ENCODE peak calls at places on chromosomes 11 and 22, in seven cellular contexts. Z, F, I, M, S, A and P are unnamed samples.

GRCh38 chr11:115893701-115894100 is 389.5 kb upstream of the CADM1 start:
- DNase-seq in F (no peak), S (no peak), Z (no peak), I (peak), M (no peak), A (no peak), P (no peak)

GRCh38 chr11:56932572-56933235 is 56.0 kb upstream of the OR5AK2 start:
- DNase-seq in A (no peak), F (no peak), Z (no peak), S (peak), M (no peak), I (peak), P (no peak)

GRCh38 chr11:101176381-101176780 is 46.8 kb upstream of the PGR start:
- DNase-seq in M (no peak), I (peak), S (no peak), F (no peak), A (no peak), Z (no peak), P (no peak)

GRCh38 chr22:38338772-38339379 is 21.6 kb upstream of the CSNK1E start:
- DNase-seq in M (peak), F (no peak), I (no peak), S (no peak), A (no peak), Z (no peak), P (no peak)

GRCh38 chr11:9748361-9748970 is 84.6 kb downstream of the SWAP70 start:
- DNase-seq in Z (no peak), A (no peak), M (peak), F (peak), I (peak), S (peak), P (peak)

GRCh38 chr11:4146765-4147098 is 52.1 kb downstream of the RRM1 start:
- DNase-seq in M (no peak), I (no peak), A (no peak), Z (no peak), F (no peak), S (no peak), P (no peak)

GRCh38 chr11:6249822-6250555 is 9.6 kb upstream of the CCKBR start:
- DNase-seq in I (peak), M (peak), A (peak), S (peak), Z (no peak), F (peak), P (peak)

GRCh38 chr22:36097880-36098279 is 62.7 kb downstream of the APOL3 start:
- DNase-seq in S (no peak), M (no peak), I (no peak), A (no peak), F (no peak), Z (no peak), P (no peak)

GRCh38 chr22:31244044-31244942 is 32.2 kb downstream of the LIMK2 start:
- DNase-seq in A (no peak), F (no peak), I (peak), S (no peak), Z (no peak), M (no peak), P (peak)

GRCh38 chr22:31241200-31241599 is 29.1 kb downstream of the LIMK2 start:
- DNase-seq in Z (no peak), F (no peak), A (no peak), S (no peak), I (no peak), M (no peak), P (no peak)

GRCh38 chr22:31243339-31244043 is 31.4 kb downstream of the LIMK2 start:
- DNase-seq in A (no peak), M (no peak), Z (no peak), F (no peak), I (peak), S (no peak), P (no peak)

GRCh38 chr22:31240011-31240410 is 27.9 kb downstream of the LIMK2 start:
- DNase-seq in M (no peak), S (no peak), I (no peak), Z (no peak), A (no peak), F (no peak), P (no peak)

DNA sequence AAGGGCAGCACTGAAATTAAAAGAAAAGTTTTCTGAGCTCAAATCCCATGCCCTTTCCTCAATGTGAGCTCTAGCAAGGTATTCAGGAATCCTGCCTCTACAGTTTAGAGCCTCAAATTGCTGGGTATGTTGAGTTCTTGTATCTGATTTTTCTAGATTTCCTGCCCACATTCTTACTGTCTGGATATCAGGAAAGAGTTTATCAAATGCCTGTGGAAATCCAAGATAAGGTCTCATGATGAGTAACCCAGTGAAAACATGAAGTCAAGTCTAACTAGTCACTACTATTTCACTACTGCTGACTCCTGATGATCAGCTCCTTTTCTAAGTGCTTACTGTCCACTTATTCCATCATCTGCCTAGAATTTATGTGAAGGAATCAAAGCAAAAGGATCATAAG is 29.8 kb downstream of the LIMK2 start:
- DNase-seq in M (no peak), S (no peak), Z (no peak), I (no peak), F (no peak), A (no peak), P (no peak)
- TF ChIP-seq CTCF in M (no peak), S (peak), Z (no peak), I (no peak), F (no peak), A (no peak), P (peak)

DNA sequence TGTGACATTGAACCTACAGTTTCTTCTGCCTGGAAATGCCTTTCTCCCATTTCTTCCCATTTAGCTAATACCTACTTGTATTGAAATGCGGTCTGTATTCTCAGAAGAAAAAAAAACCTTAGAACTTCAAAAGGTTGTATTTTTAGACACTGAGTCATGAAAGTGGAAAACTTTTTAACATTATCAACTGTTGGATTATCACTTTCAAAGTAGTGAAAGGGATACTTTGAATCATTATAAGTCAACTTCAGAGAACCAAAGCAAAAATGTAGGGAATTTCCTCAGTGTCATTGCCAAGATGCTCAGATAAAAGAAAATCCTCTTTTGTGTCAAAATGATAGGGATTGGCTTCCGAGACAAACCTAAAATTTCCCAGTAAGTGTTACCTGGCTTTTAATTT is 6.6 kb downstream of the HOATZ start:
- DNase-seq in F (no peak), I (no peak), A (no peak), Z (no peak), S (no peak), M (no peak), P (no peak)
- TF ChIP-seq CTCF in F (no peak), I (no peak), A (no peak), Z (no peak), S (no peak), M (no peak), P (no peak)

GRCh38 chr11:64113462-64113780 is 52.5 kb downstream of the MACROD1 start:
- DNase-seq in S (no peak), Z (no peak), A (no peak), F (no peak), M (no peak), I (no peak), P (no peak)

GRCh38 chr11:64107300-64107699 is 58.6 kb downstream of the MACROD1 start:
- DNase-seq in I (no peak), S (no peak), M (no peak), Z (no peak), A (no peak), F (no peak), P (no peak)

GRCh38 chr11:64114231-64114630 is 51.7 kb downstream of the MACROD1 start:
- DNase-seq in I (no peak), F (no peak), S (no peak), Z (no peak), M (no peak), A (no peak), P (no peak)

GRCh38 chr11:64112771-64113461 is 53.0 kb downstream of the MACROD1 start:
- DNase-seq in F (no peak), S (no peak), I (no peak), M (no peak), A (no peak), Z (no peak), P (no peak)

DNA sequence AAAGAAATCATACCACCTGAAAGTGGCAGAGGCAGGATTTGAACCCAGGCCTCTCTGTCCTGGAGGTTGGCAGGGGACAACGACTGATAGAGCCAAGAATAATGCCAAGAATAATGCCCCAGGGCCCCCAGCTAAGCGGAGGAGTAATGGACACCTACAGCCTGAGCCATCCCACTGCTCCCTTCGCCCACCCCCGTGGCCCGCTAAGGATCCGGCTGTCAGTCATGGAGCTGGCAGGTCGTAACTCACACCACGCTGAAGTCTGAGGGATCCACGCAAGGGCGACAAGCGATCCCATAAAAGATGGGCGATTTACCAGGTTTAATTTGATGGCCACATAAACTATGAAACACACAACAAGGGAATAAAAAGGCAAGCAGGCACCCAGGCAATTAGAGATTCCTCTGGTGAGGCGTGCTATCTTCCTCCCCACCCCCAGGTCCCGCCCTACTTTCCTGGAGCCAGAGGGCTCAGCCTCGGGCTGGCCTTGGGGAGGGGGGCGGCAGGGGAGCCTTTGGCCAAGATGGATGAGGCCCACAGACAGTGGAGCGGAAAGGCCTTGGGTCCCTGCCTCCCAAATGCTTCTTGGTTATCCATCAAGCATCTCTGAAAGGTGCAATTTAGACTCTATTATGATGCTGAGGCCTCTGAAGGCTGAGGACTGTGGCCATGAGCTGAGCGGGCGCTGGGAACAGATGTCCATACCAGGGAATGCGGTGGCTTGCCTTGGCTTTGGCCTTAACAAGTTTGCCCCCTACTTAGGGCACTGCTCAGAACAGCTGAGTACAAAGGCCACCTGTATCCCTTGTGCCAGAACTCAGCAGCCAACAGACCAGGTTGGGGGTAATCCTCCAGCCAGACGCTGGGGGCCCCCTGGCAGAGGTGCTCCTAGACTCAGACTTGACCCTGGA is 55.2 kb downstream of the MACROD1 start:
- DNase-seq in A (no peak), M (no peak), I (no peak), Z (no peak), F (no peak), S (no peak), P (no peak)
- TF ChIP-seq CTCF in A (no peak), M (no peak), I (no peak), Z (no peak), F (no peak), S (no peak), P (no peak)

GRCh38 chr11:24437123-24437522 is 59.7 kb upstream of the LUZP2 start:
- DNase-seq in A (no peak), S (no peak), F (no peak), I (peak), Z (no peak), M (no peak), P (no peak)
- TF ChIP-seq CTCF in A (no peak), S (peak), F (no peak), I (peak), Z (no peak), M (no peak), P (no peak)

DNA sequence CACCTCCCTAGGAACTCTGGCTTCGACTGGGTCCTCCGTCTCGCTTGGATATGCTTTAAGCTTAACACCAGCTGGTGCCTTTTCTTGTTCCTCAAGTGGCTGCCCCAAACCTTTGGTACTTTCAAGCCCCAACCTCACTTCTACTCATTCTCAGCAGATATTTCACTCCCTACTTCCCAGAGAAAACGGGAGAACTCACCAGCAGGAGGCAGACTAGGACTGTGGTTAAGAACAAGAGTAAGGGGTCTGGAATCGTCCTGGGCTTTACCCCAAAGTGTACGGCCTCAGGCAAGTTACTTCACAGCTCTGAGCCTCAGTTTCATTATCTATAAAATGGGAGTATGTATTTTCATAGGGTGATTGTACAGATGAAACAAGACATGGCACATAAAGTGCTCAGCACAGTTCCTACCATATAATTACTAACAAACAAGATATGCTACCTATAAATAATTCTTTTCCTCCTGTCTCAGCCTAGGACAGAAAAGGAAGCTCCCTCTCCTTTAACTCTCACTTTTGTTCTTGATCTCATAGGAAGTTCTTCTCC is 37.8 kb downstream of the PAMR1 start:
- DNase-seq in I (peak), F (peak), A (no peak), Z (peak), S (no peak), M (no peak), P (no peak)
- TF ChIP-seq CTCF in I (peak), F (peak), A (peak), Z (peak), S (peak), M (no peak), P (peak)

DNA sequence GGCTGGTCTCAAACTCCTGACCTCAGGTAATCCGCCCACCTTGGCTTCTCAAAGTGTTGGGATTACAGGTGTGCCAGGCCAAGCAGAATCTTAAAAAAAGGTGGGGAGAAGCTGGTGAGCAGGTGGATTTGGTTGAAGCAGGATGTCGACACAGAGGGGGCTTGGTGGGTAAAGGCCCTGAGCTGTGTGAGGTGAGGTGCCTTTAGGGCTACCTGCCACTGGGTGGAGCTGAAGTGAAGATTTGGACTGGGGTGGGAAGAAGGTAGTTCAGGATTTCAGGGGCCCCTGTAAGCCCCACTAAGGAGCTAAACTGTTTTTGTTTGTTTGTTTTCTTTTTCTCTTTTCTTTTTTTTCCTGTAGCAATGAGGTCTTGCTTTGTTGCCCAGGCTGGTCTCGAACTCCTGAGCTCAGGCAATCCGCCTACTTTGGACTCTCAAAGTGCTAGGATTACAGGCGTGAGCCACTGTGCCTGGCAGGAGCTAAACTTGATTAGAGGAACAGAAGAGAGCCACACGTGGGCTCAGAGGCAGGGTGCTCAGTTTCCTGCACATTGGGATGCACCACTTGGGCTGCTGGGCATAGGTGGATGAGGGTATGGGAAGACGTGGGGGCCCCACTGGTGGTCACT is 6.0 kb downstream of the P2RX6 start:
- DNase-seq in I (peak), A (no peak), M (no peak), F (no peak), S (no peak), Z (no peak), P (no peak)
- TF ChIP-seq CTCF in I (peak), A (peak), M (peak), F (no peak), S (peak), Z (peak), P (peak)